ENCODE peak calls at places on chromosome 12, in six cellular contexts. One of them, this sample, is unnamed.

GRCh38 chr12:107564946-107565345 is 120.7 kb upstream of the PWP1 start:
- DNase-seq in right lobe of liver: no peak
- DNase-seq in A549: peak; percentile 51
- DNase-seq in ovary: no peak
- DNase-seq in sigmoid colon: no peak
- DNase-seq in transverse colon: no peak
- DNase-seq in this sample: no peak

GRCh38 chr12:1594045-1594294 is 411 bp downstream of the FBXL14 start:
- DNase-seq in right lobe of liver: peak; percentile 80
- DNase-seq in transverse colon: peak; percentile 76
- DNase-seq in sigmoid colon: peak; percentile 79
- DNase-seq in A549: peak; percentile 67
- DNase-seq in ovary: peak; percentile 73
- DNase-seq in this sample: peak; percentile 40

GRCh38 chr12:96472384-96472783 is 17.0 kb upstream of the CFAP54 start:
- DNase-seq in A549: no peak
- DNase-seq in right lobe of liver: no peak
- DNase-seq in transverse colon: no peak
- DNase-seq in ovary: no peak
- DNase-seq in sigmoid colon: no peak
- DNase-seq in this sample: no peak

GRCh38 chr12:123660328-123660727 is 10.6 kb upstream of the TCTN2 start:
- DNase-seq in A549: peak; percentile 43
- DNase-seq in sigmoid colon: no peak
- DNase-seq in right lobe of liver: no peak
- DNase-seq in transverse colon: no peak
- DNase-seq in ovary: no peak
- DNase-seq in this sample: no peak

GRCh38 chr12:50458606-50459005 is 46.2 kb upstream of the DIP2B start:
- DNase-seq in A549: no peak
- DNase-seq in sigmoid colon: no peak
- DNase-seq in ovary: no peak
- DNase-seq in transverse colon: no peak
- DNase-seq in right lobe of liver: no peak
- DNase-seq in this sample: no peak

GRCh38 chr12:105204916-105205315 is 31.1 kb downstream of the APPL2 start:
- DNase-seq in A549: no peak
- DNase-seq in sigmoid colon: no peak
- DNase-seq in ovary: no peak
- DNase-seq in right lobe of liver: no peak
- DNase-seq in transverse colon: no peak
- DNase-seq in this sample: no peak

GRCh38 chr12:78966062-78966461 is 101.5 kb downstream of the SYT1 start:
- DNase-seq in transverse colon: no peak
- DNase-seq in sigmoid colon: no peak
- DNase-seq in A549: no peak
- DNase-seq in ovary: no peak
- DNase-seq in right lobe of liver: no peak
- DNase-seq in this sample: no peak

GRCh38 chr12:107079172-107080011 is 14.0 kb downstream of the CRY1 start:
- DNase-seq in right lobe of liver: no peak
- DNase-seq in sigmoid colon: no peak
- DNase-seq in ovary: no peak
- DNase-seq in transverse colon: no peak
- DNase-seq in A549: peak; percentile 58
- DNase-seq in this sample: no peak

GRCh38 chr12:81758421-81759214 is 532 bp downstream of the PPFIA2 start:
- DNase-seq in ovary: peak; percentile 15
- DNase-seq in right lobe of liver: peak; percentile 16
- DNase-seq in sigmoid colon: peak; percentile 62
- DNase-seq in transverse colon: no peak
- DNase-seq in A549: peak; percentile 5
- DNase-seq in this sample: no peak

GRCh38 chr12:29273178-29273843 is 107.7 kb downstream of the ERGIC2 start:
- DNase-seq in sigmoid colon: no peak
- DNase-seq in A549: no peak
- DNase-seq in ovary: no peak
- DNase-seq in right lobe of liver: no peak
- DNase-seq in transverse colon: no peak
- DNase-seq in this sample: no peak

GRCh38 chr12:6428326-6428725 is 16.4 kb upstream of the CD27 start:
- DNase-seq in A549: no peak
- DNase-seq in ovary: no peak
- DNase-seq in transverse colon: no peak
- DNase-seq in right lobe of liver: no peak
- DNase-seq in sigmoid colon: no peak
- DNase-seq in this sample: no peak
- TF ChIP-seq POLR2A in A549: no peak
- TF ChIP-seq POLR2A in ovary: no peak
- TF ChIP-seq POLR2A in transverse colon: no peak
- TF ChIP-seq POLR2A in right lobe of liver: no peak
- TF ChIP-seq POLR2A in sigmoid colon: no peak
- TF ChIP-seq POLR2A in this sample: no peak

GRCh38 chr12:86826051-86826450 is 569.9 kb upstream of the MGAT4C start:
- DNase-seq in transverse colon: no peak
- DNase-seq in sigmoid colon: no peak
- DNase-seq in A549: no peak
- DNase-seq in ovary: no peak
- DNase-seq in right lobe of liver: no peak
- DNase-seq in this sample: no peak
- H3K4me1 ChIP-seq in transverse colon: no peaks in the 10 kb centered on the region
- H3K4me1 ChIP-seq in sigmoid colon: no peaks in the 10 kb centered on the region
- H3K4me1 ChIP-seq in A549: peaks cover 9% of the 10 kb centered on the region
- H3K4me1 ChIP-seq in ovary: no peaks in the 10 kb centered on the region
- H3K4me1 ChIP-seq in right lobe of liver: no peaks in the 10 kb centered on the region
- H3K4me1 ChIP-seq in this sample: no peaks in the 10 kb centered on the region

DNA sequence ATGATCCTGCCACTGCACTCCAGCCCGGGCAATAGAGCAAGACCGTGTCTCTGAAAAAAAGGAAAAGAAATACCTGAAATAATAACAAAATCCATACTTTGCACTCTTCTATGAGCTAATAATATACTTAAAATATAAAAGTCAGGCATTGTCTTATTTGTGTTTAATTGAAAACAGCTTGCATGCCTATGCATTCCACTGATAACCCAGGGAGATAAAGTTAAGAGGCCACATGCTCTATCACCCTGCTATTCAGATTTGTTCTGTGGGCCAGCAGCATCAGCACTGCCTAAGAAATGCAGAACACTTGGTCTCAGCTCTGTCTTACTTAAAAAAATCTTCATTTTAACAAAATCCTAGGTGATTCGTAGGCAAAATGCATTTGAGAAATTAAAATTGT is 99.2 kb downstream of the LGR5 start:
- DNase-seq in transverse colon: no peak
- DNase-seq in sigmoid colon: no peak
- DNase-seq in A549: no peak
- DNase-seq in ovary: no peak
- DNase-seq in right lobe of liver: no peak
- DNase-seq in this sample: no peak
- TF ChIP-seq POLR2A in transverse colon: no peak
- TF ChIP-seq POLR2A in sigmoid colon: no peak
- TF ChIP-seq POLR2A in A549: no peak
- TF ChIP-seq POLR2A in ovary: no peak
- TF ChIP-seq POLR2A in right lobe of liver: no peak
- TF ChIP-seq POLR2A in this sample: no peak

GRCh38 chr12:11657511-11657910 is 8.0 kb downstream of the ETV6 start:
- DNase-seq in A549: no peak
- DNase-seq in right lobe of liver: no peak
- DNase-seq in sigmoid colon: no peak
- DNase-seq in transverse colon: no peak
- DNase-seq in ovary: no peak
- DNase-seq in this sample: no peak

GRCh38 chr12:11661491-11662085 is 12.1 kb downstream of the ETV6 start:
- DNase-seq in ovary: no peak
- DNase-seq in transverse colon: no peak
- DNase-seq in right lobe of liver: no peak
- DNase-seq in sigmoid colon: no peak
- DNase-seq in A549: no peak
- DNase-seq in this sample: no peak

GRCh38 chr12:11660624-11661023 is 11.2 kb downstream of the ETV6 start:
- DNase-seq in sigmoid colon: no peak
- DNase-seq in A549: no peak
- DNase-seq in transverse colon: no peak
- DNase-seq in right lobe of liver: no peak
- DNase-seq in ovary: no peak
- DNase-seq in this sample: no peak

GRCh38 chr12:11656550-11656949 is 7.1 kb downstream of the ETV6 start:
- DNase-seq in transverse colon: no peak
- DNase-seq in sigmoid colon: no peak
- DNase-seq in ovary: no peak
- DNase-seq in A549: no peak
- DNase-seq in right lobe of liver: no peak
- DNase-seq in this sample: no peak

DNA sequence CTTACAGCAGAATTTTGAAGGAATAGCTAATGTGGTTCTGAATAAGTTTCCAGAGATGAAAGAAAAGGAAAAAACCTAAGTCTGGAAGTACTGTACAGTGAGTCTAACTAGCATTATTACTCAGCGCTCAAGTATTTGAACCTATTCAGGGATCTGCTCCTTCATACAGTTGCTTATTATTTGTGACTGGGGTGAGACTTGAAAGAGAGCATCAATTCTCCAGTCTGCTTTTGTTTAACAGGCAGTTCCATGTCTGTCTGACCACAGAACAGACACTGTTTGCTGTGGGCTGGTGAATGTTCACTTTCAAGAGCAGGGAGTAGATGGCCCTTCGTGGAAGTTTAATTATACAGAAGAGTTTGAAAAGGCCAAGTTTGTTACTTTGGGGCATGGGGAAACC is 9.3 kb downstream of the ETV6 start:
- DNase-seq in A549: no peak
- DNase-seq in transverse colon: no peak
- DNase-seq in ovary: no peak
- DNase-seq in sigmoid colon: no peak
- DNase-seq in right lobe of liver: no peak
- DNase-seq in this sample: no peak
- H3K4me1 ChIP-seq in A549: peaks cover 14% of the 10 kb centered on the region
- H3K4me1 ChIP-seq in transverse colon: peaks cover 27% of the 10 kb centered on the region
- H3K4me1 ChIP-seq in ovary: peaks cover 2% of the 10 kb centered on the region
- H3K4me1 ChIP-seq in sigmoid colon: peaks cover 94% of the 10 kb centered on the region
- H3K4me1 ChIP-seq in right lobe of liver: peaks cover 2% of the 10 kb centered on the region
- H3K4me1 ChIP-seq in this sample: peaks cover 51% of the 10 kb centered on the region